ENCODE peak calls at places on chromosomes 16 and 17, in seven cellular contexts. K is heart left ventricle, X is IMR-90, O is transverse colon, Y is tibial nerve, R is body of pancreas, S is sigmoid colon. G is an unnamed sample. For H3K4me1 and H3K36me3, the result is how much of the 10 kb centered on the place peaks cover.

GRCh38 chr17:72121164-72122001 is 563 bp downstream of the SOX9 start:
- DNase-seq in K (peak), X (peak), R (peak), S (peak), O (peak), Y (no peak), G (no peak)

GRCh38 chr17:49585422-49586027 is 9.9 kb downstream of the NXPH3 start:
- DNase-seq in K (no peak), Y (no peak), X (no peak), R (no peak), S (peak), O (no peak), G (no peak)

GRCh38 chr17:79006794-79007503 is 2.6 kb downstream of the CANT1 start:
- DNase-seq in S (peak), Y (no peak), K (no peak), R (no peak), X (no peak), O (no peak), G (no peak)

GRCh38 chr17:38969281-38969680 is 2.1 kb upstream of the FBXO47 start:
- DNase-seq in O (no peak), K (no peak), Y (no peak), X (no peak), R (no peak), S (no peak), G (no peak)

GRCh38 chr17:17812211-17813054 is 24.4 kb downstream of the SREBF1 start:
- DNase-seq in X (peak), K (peak), R (peak), S (peak), O (peak), Y (peak), G (peak)

GRCh38 chr17:65074778-65075250 is 18.3 kb upstream of the GNA13 start:
- DNase-seq in S (peak), X (peak), K (peak), R (peak), Y (no peak), O (peak), G (peak)

GRCh38 chr17:79388556-79389295 is 222.1 kb downstream of the RBFOX3 start:
- DNase-seq in K (peak), O (peak), R (peak), Y (no peak), S (no peak), X (peak), G (peak)

GRCh38 chr17:19987897-19988296 is 10.3 kb upstream of the AKAP10 start:
- DNase-seq in K (no peak), S (no peak), O (no peak), X (no peak), Y (no peak), R (no peak), G (no peak)

GRCh38 chr16:6335072-6335471 is 997.6 kb upstream of the RBFOX1 start:
- DNase-seq in Y (no peak), S (no peak), R (no peak), K (no peak), O (no peak), X (no peak), G (no peak)

GRCh38 chr16:8594149-8594666 is 3.9 kb upstream of the TMEM114 start:
- DNase-seq in O (no peak), K (no peak), Y (no peak), S (no peak), R (no peak), X (no peak), G (no peak)

GRCh38 chr17:50570516-50570915 is 10.0 kb downstream of the CACNA1G start:
- DNase-seq in X (no peak), R (no peak), Y (no peak), K (no peak), S (no peak), O (no peak), G (no peak)

GRCh38 chr16:55250641-55251550 is 73.1 kb upstream of the IRX6 start:
- DNase-seq in R (no peak), S (no peak), O (no peak), X (no peak), K (no peak), Y (no peak), G (no peak)

GRCh38 chr17:7281953-7282751 is 634 bp downstream of the SLC2A4 start:
- DNase-seq in R (no peak), K (peak), Y (no peak), S (peak), X (no peak), O (no peak), G (no peak)

GRCh38 chr17:50348522-50349240 is 2.8 kb downstream of the XYLT2 start:
- DNase-seq in S (peak), X (peak), R (no peak), K (no peak), O (no peak), Y (no peak), G (no peak)

GRCh38 chr16:86994651-86995171 is 322.5 kb downstream of the C16orf95 start:
- DNase-seq in Y (no peak), O (no peak), S (peak), R (no peak), X (peak), K (no peak), G (no peak)

GRCh38 chr17:44829558-44830358 is at the start of gene GJC1:
- DNase-seq in S (peak), K (peak), X (no peak), R (peak), Y (no peak), O (peak), G (no peak)

GRCh38 chr17:60330731-60331130 is 61.2 kb downstream of the USP32 start:
- DNase-seq in R (no peak), S (no peak), Y (no peak), X (peak), K (no peak), O (no peak), G (no peak)

GRCh38 chr16:55605756-55606155 is 39.3 kb downstream of the CAPNS2 start:
- DNase-seq in K (no peak), S (no peak), Y (no peak), R (no peak), O (no peak), X (no peak), G (no peak)

GRCh38 chr17:31008374-31009035 is 37.7 kb downstream of the RNF135 start:
- DNase-seq in S (peak), Y (peak), R (peak), X (peak), O (peak), K (peak), G (peak)

GRCh38 chr16:9322735-9323134 is 231.3 kb downstream of the HAPSTR1 start:
- DNase-seq in X (no peak), S (no peak), O (no peak), R (no peak), K (no peak), Y (no peak), G (no peak)

GRCh38 chr16:75928295-75928694 is 202.0 kb upstream of the CPHXL start:
- DNase-seq in K (no peak), X (peak), S (no peak), O (no peak), Y (no peak), R (no peak), G (no peak)

GRCh38 chr16:4679854-4680636 is 13.3 kb upstream of the NUDT16L1 start:
- DNase-seq in X (peak), O (peak), R (peak), K (peak), S (peak), Y (peak), G (peak)

GRCh38 chr17:31744541-31744951 is 114.5 kb downstream of the COPRS start:
- DNase-seq in O (no peak), K (no peak), Y (no peak), S (no peak), R (no peak), X (no peak), G (peak)

GRCh38 chr17:50062323-50063243 is 6.7 kb downstream of the ITGA3 start:
- DNase-seq in Y (no peak), R (peak), K (peak), S (peak), O (peak), X (peak), G (peak)

GRCh38 chr17:81589612-81590011 is 37.5 kb upstream of the FAAP100 start:
- DNase-seq in Y (no peak), X (no peak), R (no peak), K (no peak), S (no peak), O (no peak), G (no peak)

GRCh38 chr16:56547120-56547948 is 17.5 kb upstream of the MT4 start:
- DNase-seq in S (peak), Y (no peak), X (peak), K (no peak), O (no peak), R (no peak), G (peak)

GRCh38 chr17:79841369-79842135 is 2.3 kb upstream of the CBX4 start:
- DNase-seq in Y (no peak), R (no peak), S (no peak), O (no peak), K (no peak), X (no peak), G (no peak)

GRCh38 chr16:57519796-57520360 is 16.5 kb downstream of the CCDC102A start:
- DNase-seq in X (peak), S (peak), R (peak), O (peak), Y (peak), K (peak), G (peak)

GRCh38 chr17:40024901-40025300 is 9.7 kb downstream of the CSF3 start:
- DNase-seq in O (no peak), X (no peak), K (no peak), S (no peak), R (no peak), Y (no peak), G (no peak)

GRCh38 chr17:49494937-49495841 is at the start of gene NGFR:
- DNase-seq in X (peak), R (no peak), O (peak), Y (no peak), K (no peak), S (no peak), G (no peak)

GRCh38 chr16:48246066-48246465 is 1.3 kb downstream of the ABCC11 start:
- DNase-seq in R (no peak), S (no peak), O (no peak), K (no peak), Y (no peak), X (peak), G (no peak)

GRCh38 chr17:11742891-11743290 is 144.6 kb downstream of the DNAH9 start:
- DNase-seq in S (no peak), K (no peak), O (no peak), X (no peak), R (no peak), Y (no peak), G (no peak)

GRCh38 chr16:66553223-66553622 is 847 bp downstream of the CKLF start:
- DNase-seq in R (no peak), S (no peak), Y (no peak), O (peak), K (no peak), X (no peak), G (no peak)

GRCh38 chr16:74716355-74716754 is 15.7 kb upstream of the MLKL start:
- DNase-seq in S (no peak), O (no peak), K (no peak), X (no peak), Y (no peak), R (no peak), G (no peak)

GRCh38 chr17:41537990-41538389 is 9.9 kb upstream of the KRT19 start:
- DNase-seq in Y (no peak), S (no peak), X (peak), R (no peak), K (no peak), O (no peak), G (no peak)
- H3K4me1 ChIP-seq in Y (under half), S (under half), X (under half), R (under half), K (under half), O (under half), G (under half)

GRCh38 chr17:29713626-29714025 is 90.9 kb upstream of the CORO6 start:
- DNase-seq in O (no peak), K (no peak), X (no peak), Y (no peak), R (no peak), S (no peak), G (no peak)

GRCh38 chr17:29712677-29713076 is 90.0 kb upstream of the CORO6 start:
- DNase-seq in X (no peak), Y (no peak), S (no peak), K (no peak), O (no peak), R (no peak), G (no peak)

GRCh38 chr17:29711588-29712385 is 89.1 kb upstream of the CORO6 start:
- DNase-seq in Y (no peak), O (no peak), R (no peak), S (no peak), X (no peak), K (no peak), G (no peak)

GRCh38 chr17:29709861-29710849 is 87.4 kb upstream of the CORO6 start:
- DNase-seq in K (no peak), Y (no peak), O (no peak), S (no peak), X (peak), R (no peak), G (no peak)

DNA sequence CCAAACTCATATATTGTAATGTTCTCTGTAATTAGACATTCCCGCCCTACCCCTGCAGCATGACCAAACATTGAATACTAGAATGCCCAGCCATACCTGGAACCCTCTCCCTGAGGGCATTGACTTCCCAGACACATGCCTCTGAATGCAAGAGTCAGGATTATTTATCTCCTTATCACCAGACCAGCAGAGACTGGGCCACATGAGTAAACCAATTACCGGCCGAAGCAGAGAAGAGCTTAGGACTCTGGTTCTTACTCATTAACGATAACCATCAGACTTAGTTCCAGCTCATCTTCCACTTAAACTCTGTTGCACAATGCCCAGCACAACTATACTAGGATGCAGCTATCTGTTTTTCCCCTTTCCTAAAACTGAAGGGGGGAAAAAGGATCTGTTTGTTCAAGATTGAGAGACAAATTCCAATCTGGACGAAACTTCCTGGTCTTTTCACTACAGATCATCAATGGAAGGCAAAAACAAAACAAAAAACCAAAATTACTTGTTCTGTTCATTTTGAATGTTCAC is 88.2 kb upstream of the CORO6 start:
- DNase-seq in R (no peak), X (peak), K (no peak), O (no peak), Y (no peak), S (no peak), G (no peak)
- TF ChIP-seq POLR2A in R (no peak), X (no peak), K (no peak), O (no peak), Y (no peak), S (no peak), G (no peak)

DNA sequence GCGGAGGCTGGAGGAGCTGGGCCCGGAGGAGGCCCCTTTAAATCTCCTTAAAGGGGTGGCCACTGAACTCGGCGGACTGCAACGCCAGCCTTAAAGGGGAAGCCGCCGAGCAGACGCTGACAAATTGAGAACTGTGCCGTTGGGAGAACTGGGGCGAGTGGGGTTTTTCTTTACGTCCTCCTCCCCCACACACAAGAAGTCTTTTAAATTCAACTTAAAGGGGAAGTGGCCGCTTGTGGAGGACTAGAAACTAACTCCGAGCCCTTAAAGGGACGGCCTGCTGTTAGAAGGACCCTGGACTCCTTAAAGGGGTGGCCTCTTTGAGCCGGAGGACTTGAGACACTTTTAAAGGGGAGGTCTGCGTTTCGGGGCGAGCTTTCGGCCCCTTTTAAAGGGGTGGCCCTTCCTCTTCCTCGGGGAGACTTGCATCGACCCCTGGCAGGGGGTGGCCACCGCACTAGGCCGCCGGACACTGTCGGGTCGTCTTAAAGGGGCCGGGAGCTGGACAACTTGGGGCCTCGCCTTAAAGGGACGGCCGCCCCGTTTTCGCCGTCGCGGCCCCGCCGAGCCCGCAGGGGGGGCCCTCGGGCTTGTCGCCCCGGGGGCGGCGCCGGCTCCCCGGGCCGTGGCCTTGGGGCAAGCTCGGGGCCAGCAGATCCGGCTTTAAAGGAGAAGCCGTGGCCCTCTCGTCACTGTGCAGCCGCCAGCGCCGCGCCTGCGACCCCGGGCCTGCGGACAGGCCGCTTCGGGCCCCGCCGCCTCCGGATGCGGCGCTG is 688 bp downstream of the FBRS start:
- DNase-seq in S (peak), O (no peak), K (peak), X (peak), Y (peak), R (peak), G (peak)
- H3K36me3 ChIP-seq in S (under half), O (under half), K (half or more), X (half or more), Y (under half), R (under half), G (under half)

GRCh38 chr16:85202051-85202601 is 89.9 kb upstream of the CIBAR2 start:
- DNase-seq in O (no peak), S (no peak), X (no peak), K (no peak), Y (no peak), R (no peak), G (no peak)
- H3K4me1 ChIP-seq in O (under half), S (half or more), X (half or more), K (under half), Y (under half), R (half or more), G (under half)

G was measured in prostate gland.